ENCODE peak calls at places on chromosomes 5 and 9, in seven cellular contexts. One of them, this sample, is unnamed.

GRCh38 chr9:129237195-129237611 is 59.1 kb upstream of the IER5L start:
- DNase-seq in PC-9: no peak
- DNase-seq in GM23248: peak; percentile 76
- DNase-seq in hepatocyte: peak; percentile 49
- DNase-seq in GM23338: peak; percentile 44
- DNase-seq in MM.1S: no peak
- DNase-seq in HCT116: no peak
- DNase-seq in this sample: peak; percentile 41

GRCh38 chr5:180598316-180598701 is 7.0 kb upstream of the SCGB3A1 start:
- DNase-seq in PC-9: no peak
- DNase-seq in GM23248: no peak
- DNase-seq in hepatocyte: no peak
- DNase-seq in GM23338: no peak
- DNase-seq in MM.1S: no peak
- DNase-seq in HCT116: no peak
- DNase-seq in this sample: no peak

GRCh38 chr9:4985376-4986266 is 549 bp downstream of the JAK2 start:
- DNase-seq in PC-9: no peak
- DNase-seq in GM23248: peak; percentile 80
- DNase-seq in hepatocyte: peak; percentile 70
- DNase-seq in GM23338: peak; percentile 67
- DNase-seq in MM.1S: peak; percentile 39
- DNase-seq in HCT116: peak; percentile 4
- DNase-seq in this sample: peak; percentile 62

GRCh38 chr5:79845448-79846197 is 145.4 kb downstream of the MTX3 start:
- DNase-seq in PC-9: no peak
- DNase-seq in GM23248: peak; percentile 96
- DNase-seq in hepatocyte: no peak
- DNase-seq in GM23338: no peak
- DNase-seq in MM.1S: no peak
- DNase-seq in HCT116: peak; percentile 13
- DNase-seq in this sample: no peak

GRCh38 chr5:67156976-67157583 is 39.5 kb downstream of the CD180 start:
- DNase-seq in PC-9: no peak
- DNase-seq in GM23248: peak; percentile 50
- DNase-seq in hepatocyte: peak; percentile 51
- DNase-seq in GM23338: peak; percentile 64
- DNase-seq in MM.1S: peak; percentile 49
- DNase-seq in HCT116: peak; percentile 29
- DNase-seq in this sample: peak; percentile 68

GRCh38 chr9:107488400-107489143 is 997 bp downstream of the KLF4 start:
- DNase-seq in PC-9: peak; percentile 59
- DNase-seq in GM23248: peak; percentile 91
- DNase-seq in hepatocyte: peak; percentile 81
- DNase-seq in GM23338: peak; percentile 50
- DNase-seq in MM.1S: no peak
- DNase-seq in HCT116: no peak
- DNase-seq in this sample: no peak

GRCh38 chr5:79561525-79561893 is 47.6 kb upstream of the HOMER1 start:
- DNase-seq in PC-9: no peak
- DNase-seq in GM23248: no peak
- DNase-seq in hepatocyte: no peak
- DNase-seq in GM23338: no peak
- DNase-seq in MM.1S: no peak
- DNase-seq in HCT116: no peak
- DNase-seq in this sample: no peak

GRCh38 chr9:33233659-33234335 is 6.2 kb upstream of the SPINK4 start:
- DNase-seq in PC-9: peak; percentile 91
- DNase-seq in GM23248: peak; percentile 95
- DNase-seq in hepatocyte: peak; percentile 46
- DNase-seq in GM23338: no peak
- DNase-seq in MM.1S: peak; percentile 4
- DNase-seq in HCT116: peak; percentile 95
- DNase-seq in this sample: no peak

GRCh38 chr5:124888050-124888506 is 141.6 kb upstream of the ZNF608 start:
- DNase-seq in PC-9: no peak
- DNase-seq in GM23248: no peak
- DNase-seq in hepatocyte: peak; percentile 32
- DNase-seq in GM23338: peak; percentile 58
- DNase-seq in MM.1S: no peak
- DNase-seq in HCT116: no peak
- DNase-seq in this sample: peak; percentile 59

GRCh38 chr9:122127396-122127798 is 32.2 kb downstream of the NDUFA8 start:
- DNase-seq in PC-9: no peak
- DNase-seq in GM23248: peak; percentile 28
- DNase-seq in hepatocyte: no peak
- DNase-seq in GM23338: no peak
- DNase-seq in MM.1S: no peak
- DNase-seq in HCT116: no peak
- DNase-seq in this sample: no peak

GRCh38 chr9:77756449-77756848 is 108.3 kb upstream of the GNA14 start:
- DNase-seq in PC-9: no peak
- DNase-seq in GM23248: no peak
- DNase-seq in hepatocyte: no peak
- DNase-seq in GM23338: no peak
- DNase-seq in MM.1S: no peak
- DNase-seq in HCT116: no peak
- DNase-seq in this sample: no peak

GRCh38 chr5:36740259-36740898 is 134.0 kb downstream of the SLC1A3 start:
- DNase-seq in PC-9: no peak
- DNase-seq in GM23248: no peak
- DNase-seq in hepatocyte: no peak
- DNase-seq in GM23338: no peak
- DNase-seq in MM.1S: no peak
- DNase-seq in HCT116: no peak
- DNase-seq in this sample: no peak

GRCh38 chr9:4070266-4070665 is 229.6 kb downstream of the GLIS3 start:
- DNase-seq in PC-9: no peak
- DNase-seq in GM23248: no peak
- DNase-seq in hepatocyte: no peak
- DNase-seq in GM23338: no peak
- DNase-seq in MM.1S: no peak
- DNase-seq in HCT116: no peak
- DNase-seq in this sample: no peak

GRCh38 chr5:103582364-103582763 is 19.8 kb upstream of the NUDT12 start:
- DNase-seq in PC-9: no peak
- DNase-seq in GM23248: peak; percentile 63
- DNase-seq in hepatocyte: peak; percentile 61
- DNase-seq in GM23338: peak; percentile 74
- DNase-seq in MM.1S: peak; percentile 54
- DNase-seq in HCT116: peak; percentile 53
- DNase-seq in this sample: peak; percentile 22

GRCh38 chr5:57825026-57825683 is 342.5 kb upstream of the ACTBL2 start:
- DNase-seq in PC-9: peak; percentile 99
- DNase-seq in GM23248: peak; percentile 77
- DNase-seq in hepatocyte: no peak
- DNase-seq in GM23338: no peak
- DNase-seq in MM.1S: no peak
- DNase-seq in HCT116: no peak
- DNase-seq in this sample: no peak

GRCh38 chr9:136090060-136090735 is 4.9 kb downstream of the NACC2 start:
- DNase-seq in PC-9: no peak
- DNase-seq in GM23248: no peak
- DNase-seq in hepatocyte: no peak
- DNase-seq in GM23338: no peak
- DNase-seq in MM.1S: no peak
- DNase-seq in HCT116: no peak
- DNase-seq in this sample: no peak

GRCh38 chr5:10484774-10485141 is 43.1 kb downstream of the ROPN1L start:
- DNase-seq in PC-9: no peak
- DNase-seq in GM23248: no peak
- DNase-seq in hepatocyte: no peak
- DNase-seq in GM23338: no peak
- DNase-seq in MM.1S: no peak
- DNase-seq in HCT116: no peak
- DNase-seq in this sample: no peak

GRCh38 chr5:120567066-120567465 is 103.0 kb downstream of the PRR16 start:
- DNase-seq in PC-9: no peak
- DNase-seq in GM23248: no peak
- DNase-seq in hepatocyte: no peak
- DNase-seq in GM23338: no peak
- DNase-seq in MM.1S: no peak
- DNase-seq in HCT116: no peak
- DNase-seq in this sample: no peak

GRCh38 chr5:126656397-126657007 is 55.8 kb downstream of the PHAX start:
- DNase-seq in PC-9: peak; percentile 42
- DNase-seq in GM23248: peak; percentile 71
- DNase-seq in hepatocyte: peak; percentile 60
- DNase-seq in GM23338: peak; percentile 83
- DNase-seq in MM.1S: peak; percentile 46
- DNase-seq in HCT116: peak; percentile 31
- DNase-seq in this sample: peak; percentile 55

GRCh38 chr5:93395010-93395409 is 186.0 kb downstream of the NR2F1-AS1 start:
- DNase-seq in PC-9: no peak
- DNase-seq in GM23248: peak; percentile 41
- DNase-seq in hepatocyte: no peak
- DNase-seq in GM23338: no peak
- DNase-seq in MM.1S: no peak
- DNase-seq in HCT116: no peak
- DNase-seq in this sample: no peak

GRCh38 chr9:28121353-28121752 is 548.1 kb upstream of the C9orf72 start:
- DNase-seq in PC-9: no peak
- DNase-seq in GM23248: no peak
- DNase-seq in hepatocyte: no peak
- DNase-seq in GM23338: no peak
- DNase-seq in MM.1S: no peak
- DNase-seq in HCT116: no peak
- DNase-seq in this sample: no peak

GRCh38 chr9:112874006-112874405 is 16.7 kb downstream of the SLC46A2 start:
- DNase-seq in PC-9: no peak
- DNase-seq in GM23248: peak; percentile 57
- DNase-seq in hepatocyte: no peak
- DNase-seq in GM23338: no peak
- DNase-seq in MM.1S: no peak
- DNase-seq in HCT116: no peak
- DNase-seq in this sample: no peak

GRCh38 chr9:134393582-134394280 is 67.5 kb downstream of the RXRA start:
- DNase-seq in PC-9: no peak
- DNase-seq in GM23248: no peak
- DNase-seq in hepatocyte: no peak
- DNase-seq in GM23338: no peak
- DNase-seq in MM.1S: no peak
- DNase-seq in HCT116: no peak
- DNase-seq in this sample: no peak
- H3K4me1 ChIP-seq in PC-9: no peaks in the 10 kb centered on the region
- H3K4me1 ChIP-seq in GM23248: peaks cover 11% of the 10 kb centered on the region
- H3K4me1 ChIP-seq in hepatocyte: peaks cover 10% of the 10 kb centered on the region
- H3K4me1 ChIP-seq in GM23338: no peaks in the 10 kb centered on the region
- H3K4me1 ChIP-seq in MM.1S: peaks cover 15% of the 10 kb centered on the region
- H3K4me1 ChIP-seq in HCT116: no peaks in the 10 kb centered on the region
- H3K4me1 ChIP-seq in this sample: peaks cover 17% of the 10 kb centered on the region

GRCh38 chr9:132753593-132753880 is 83.3 kb downstream of the GTF3C4 start:
- DNase-seq in PC-9: no peak
- DNase-seq in GM23248: no peak
- DNase-seq in hepatocyte: no peak
- DNase-seq in GM23338: no peak
- DNase-seq in MM.1S: no peak
- DNase-seq in HCT116: no peak
- DNase-seq in this sample: no peak

GRCh38 chr9:132752877-132753592 is 82.8 kb downstream of the GTF3C4 start:
- DNase-seq in PC-9: no peak
- DNase-seq in GM23248: no peak
- DNase-seq in hepatocyte: no peak
- DNase-seq in GM23338: no peak
- DNase-seq in MM.1S: no peak
- DNase-seq in HCT116: no peak
- DNase-seq in this sample: no peak

GRCh38 chr9:132755096-132755495 is 84.8 kb downstream of the GTF3C4 start:
- DNase-seq in PC-9: no peak
- DNase-seq in GM23248: no peak
- DNase-seq in hepatocyte: no peak
- DNase-seq in GM23338: no peak
- DNase-seq in MM.1S: no peak
- DNase-seq in HCT116: no peak
- DNase-seq in this sample: no peak

GRCh38 chr9:132756214-132756799 is 86.0 kb downstream of the GTF3C4 start:
- DNase-seq in PC-9: no peak
- DNase-seq in GM23248: no peak
- DNase-seq in hepatocyte: no peak
- DNase-seq in GM23338: no peak
- DNase-seq in MM.1S: no peak
- DNase-seq in HCT116: no peak
- DNase-seq in this sample: no peak

GRCh38 chr9:132754236-132754635 is 84.0 kb downstream of the GTF3C4 start:
- DNase-seq in PC-9: no peak
- DNase-seq in GM23248: no peak
- DNase-seq in hepatocyte: no peak
- DNase-seq in GM23338: no peak
- DNase-seq in MM.1S: no peak
- DNase-seq in HCT116: no peak
- DNase-seq in this sample: no peak
- H3K9me2 ChIP-seq in PC-9: no peaks in the 10 kb centered on the region
- H3K9me2 ChIP-seq in GM23248: no peaks in the 10 kb centered on the region
- H3K9me2 ChIP-seq in hepatocyte: no peaks in the 10 kb centered on the region
- H3K9me2 ChIP-seq in GM23338: no peaks in the 10 kb centered on the region
- H3K9me2 ChIP-seq in MM.1S: no peaks in the 10 kb centered on the region
- H3K9me2 ChIP-seq in HCT116: no peaks in the 10 kb centered on the region
- H3K9me2 ChIP-seq in this sample: no peaks in the 10 kb centered on the region

GRCh38 chr5:154478224-154478565 is at the start of gene HAND1:
- DNase-seq in PC-9: no peak
- DNase-seq in GM23248: peak; percentile 38
- DNase-seq in hepatocyte: peak; percentile 88
- DNase-seq in GM23338: peak; percentile 96
- DNase-seq in MM.1S: no peak
- DNase-seq in HCT116: peak; percentile 8
- DNase-seq in this sample: no peak
- H3K4me1 ChIP-seq in PC-9: no peaks in the 10 kb centered on the region
- H3K4me1 ChIP-seq in GM23248: no peaks in the 10 kb centered on the region
- H3K4me1 ChIP-seq in hepatocyte: peaks cover 44% of the 10 kb centered on the region
- H3K4me1 ChIP-seq in GM23338: peaks cover 83% of the 10 kb centered on the region
- H3K4me1 ChIP-seq in MM.1S: no peaks in the 10 kb centered on the region
- H3K4me1 ChIP-seq in HCT116: no peaks in the 10 kb centered on the region
- H3K4me1 ChIP-seq in this sample: no peaks in the 10 kb centered on the region

GRCh38 chr5:175824621-175825020 is 46.8 kb upstream of the CPLX2 start:
- DNase-seq in PC-9: no peak
- DNase-seq in GM23248: no peak
- DNase-seq in hepatocyte: no peak
- DNase-seq in GM23338: no peak
- DNase-seq in MM.1S: no peak
- DNase-seq in HCT116: no peak
- DNase-seq in this sample: no peak

GRCh38 chr5:175828676-175829075 is 42.7 kb upstream of the CPLX2 start:
- DNase-seq in PC-9: no peak
- DNase-seq in GM23248: no peak
- DNase-seq in hepatocyte: no peak
- DNase-seq in GM23338: no peak
- DNase-seq in MM.1S: no peak
- DNase-seq in HCT116: no peak
- DNase-seq in this sample: no peak

GRCh38 chr5:175825906-175826305 is 45.5 kb upstream of the CPLX2 start:
- DNase-seq in PC-9: no peak
- DNase-seq in GM23248: no peak
- DNase-seq in hepatocyte: no peak
- DNase-seq in GM23338: no peak
- DNase-seq in MM.1S: no peak
- DNase-seq in HCT116: no peak
- DNase-seq in this sample: no peak

GRCh38 chr5:175829718-175830585 is 41.4 kb upstream of the CPLX2 start:
- DNase-seq in PC-9: no peak
- DNase-seq in GM23248: no peak
- DNase-seq in hepatocyte: no peak
- DNase-seq in GM23338: no peak
- DNase-seq in MM.1S: no peak
- DNase-seq in HCT116: no peak
- DNase-seq in this sample: no peak

GRCh38 chr5:175826980-175827379 is 44.4 kb upstream of the CPLX2 start:
- DNase-seq in PC-9: no peak
- DNase-seq in GM23248: no peak
- DNase-seq in hepatocyte: no peak
- DNase-seq in GM23338: no peak
- DNase-seq in MM.1S: no peak
- DNase-seq in HCT116: no peak
- DNase-seq in this sample: peak; percentile 7
- H3K9me2 ChIP-seq in PC-9: no peaks in the 10 kb centered on the region
- H3K9me2 ChIP-seq in GM23248: no peaks in the 10 kb centered on the region
- H3K9me2 ChIP-seq in hepatocyte: no peaks in the 10 kb centered on the region
- H3K9me2 ChIP-seq in GM23338: peaks cover 7% of the 10 kb centered on the region
- H3K9me2 ChIP-seq in MM.1S: no peaks in the 10 kb centered on the region
- H3K9me2 ChIP-seq in HCT116: no peaks in the 10 kb centered on the region
- H3K9me2 ChIP-seq in this sample: no peaks in the 10 kb centered on the region